ENCODE peak calls at places on chromosomes 4 and X, in four cellular contexts. K is lung, Y is cardiac fibroblast, P is glomerular endothelial cell. U is an unnamed sample.

GRCh38 chr4:95362906-95363578 is 185.7 kb downstream of the UNC5C start:
- DNase-seq in Y (peak), K (no peak), P (no peak), U (no peak)

GRCh38 chrX:31112226-31112999 is 40.6 kb upstream of the FTHL17 start:
- DNase-seq in P (no peak), Y (no peak), K (no peak), U (no peak)

GRCh38 chrX:21691512-21692018 is 33.4 kb upstream of the KLHL34 start:
- DNase-seq in P (no peak), K (no peak), Y (no peak), U (no peak)

GRCh38 chrX:17967888-17968287 is 106.8 kb upstream of the RAI2 start:
- DNase-seq in Y (no peak), K (no peak), P (no peak), U (peak)

GRCh38 chr4:2320152-2320551 is 58.2 kb upstream of the MXD4 start:
- DNase-seq in P (no peak), Y (no peak), K (no peak), U (no peak)

GRCh38 chr4:123477804-123478209 is 81.2 kb downstream of the SPRY1 start:
- DNase-seq in K (no peak), P (peak), Y (peak), U (no peak)

GRCh38 chr4:135485371-135485770 is 1283.8 kb upstream of the PABPC4L start:
- DNase-seq in K (no peak), Y (no peak), P (no peak), U (no peak)

GRCh38 chrX:8192276-8192675 is 21.2 kb upstream of the VCX2 start:
- DNase-seq in Y (no peak), P (no peak), K (no peak), U (no peak)

GRCh38 chr4:8200302-8200975 is 1.3 kb downstream of the SH3TC1 start:
- DNase-seq in K (peak), Y (peak), P (no peak), U (no peak)

GRCh38 chr4:114364857-114365256 is 233.8 kb upstream of the UGT8 start:
- DNase-seq in K (no peak), Y (peak), P (no peak), U (no peak)

GRCh38 chr4:23733476-23733875 is 156.4 kb downstream of the PPARGC1A start:
- DNase-seq in K (no peak), Y (no peak), P (no peak), U (no peak)

GRCh38 chr4:627751-628150 is 2.4 kb downstream of the PDE6B start:
- DNase-seq in K (no peak), P (no peak), Y (no peak), U (no peak)

GRCh38 chr4:2083826-2084160 is 24.7 kb downstream of the NAT8L start:
- DNase-seq in P (no peak), K (no peak), Y (no peak), U (no peak)

GRCh38 chr4:173415885-173416658 is 17.2 kb upstream of the SCRG1 start:
- DNase-seq in K (peak), Y (no peak), P (no peak), U (no peak)

GRCh38 chrX:140318306-140318705 is 186.6 kb downstream of the SOX3 start:
- DNase-seq in K (no peak), P (no peak), Y (no peak), U (no peak)

GRCh38 chr4:156685308-156685707 is 286.3 kb downstream of the PDGFC start:
- DNase-seq in K (no peak), Y (no peak), P (no peak), U (no peak)

GRCh38 chrX:107562482-107562881 is 65.8 kb upstream of the PRPS1 start:
- DNase-seq in P (no peak), K (no peak), Y (peak), U (no peak)

U was measured in NCI-H510A treated with DMSO at 0.1 percent for 48 hours.